ENCODE peak calls at places on chromosomes 16 and 17, in ten cellular contexts. W, I, G, T, Y, V, S, M, U and D are unnamed samples.

GRCh38 chr17:72123964-72124791 is 3.4 kb downstream of the SOX9 start:
- DNase-seq in S (no peak), G (no peak), U (no peak), T (no peak), V (peak; percentile 30), W (no peak), Y (no peak), M (no peak), I (no peak), D (no peak)

GRCh38 chr17:79006794-79007503 is 2.6 kb downstream of the CANT1 start:
- DNase-seq in S (no peak), V (no peak), W (no peak), Y (no peak), T (peak; percentile 11), I (no peak), U (peak; percentile 70), M (no peak), G (no peak), D (no peak)

GRCh38 chr16:31129568-31130335 is 5.8 kb downstream of the PRSS8 start:
- DNase-seq in S (no peak), U (no peak), I (no peak), G (no peak), M (no peak), T (peak; percentile 73), V (no peak), Y (no peak), W (no peak), D (no peak)

GRCh38 chr17:57442401-57442823 is 186.1 kb downstream of the MSI2 start:
- DNase-seq in T (no peak), M (no peak), S (no peak), G (peak; percentile 91), Y (no peak), V (no peak), W (no peak), I (peak; percentile 78), U (no peak), D (no peak)

GRCh38 chr16:84730406-84731106 is 30.8 kb downstream of the USP10 start:
- DNase-seq in M (peak; percentile 85), Y (peak; percentile 68), S (peak; percentile 64), T (peak; percentile 71), G (peak; percentile 97), I (peak; percentile 95), W (peak; percentile 91), U (no peak), V (no peak), D (peak; percentile 26)

GRCh38 chr17:21209511-21210175 is 4.3 kb downstream of the TMEM11 start:
- DNase-seq in G (no peak), W (peak; percentile 78), Y (no peak), S (no peak), I (no peak), M (no peak), V (no peak), T (peak; percentile 63), U (no peak), D (no peak)

GRCh38 chr16:10992797-10993196 is 48.4 kb downstream of the CLEC16A start:
- DNase-seq in G (peak; percentile 93), M (no peak), T (no peak), Y (no peak), I (peak; percentile 93), U (no peak), S (peak; percentile 62), W (peak; percentile 61), V (no peak), D (no peak)

GRCh38 chr16:75113046-75113491 is 3.5 kb downstream of the LDHD start:
- DNase-seq in W (no peak), G (no peak), Y (no peak), I (no peak), V (no peak), U (no peak), M (no peak), S (no peak), T (no peak), D (no peak)

GRCh38 chr16:48231675-48232214 is 12.4 kb upstream of the LONP2 start:
- DNase-seq in U (no peak), S (peak; percentile 73), I (peak; percentile 70), W (peak; percentile 53), V (peak; percentile 58), T (no peak), G (peak; percentile 49), M (no peak), Y (no peak), D (peak; percentile 57)

DNA sequence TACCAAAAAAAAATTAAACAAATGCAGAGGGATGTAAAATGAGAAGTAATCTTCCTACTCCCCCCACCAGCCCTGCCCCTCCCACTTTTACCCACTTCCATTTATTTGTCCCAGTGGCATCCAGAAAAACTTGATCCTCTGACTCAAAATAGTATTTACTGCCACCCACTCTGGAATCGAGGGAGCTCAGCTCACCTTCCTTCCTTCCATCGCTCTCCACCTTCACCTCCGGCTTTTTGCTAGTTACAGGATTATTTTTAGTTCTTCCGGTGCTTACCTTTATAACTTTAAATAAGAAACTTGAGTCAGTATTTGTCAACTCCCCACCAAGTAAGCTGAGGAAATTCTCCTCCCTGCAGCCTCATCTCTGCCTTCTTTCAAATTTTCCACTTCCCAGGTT is 94.9 kb downstream of the AMFR start:
- DNase-seq in M (no peak), T (no peak), G (no peak), S (no peak), V (no peak), W (no peak), I (no peak), U (no peak), Y (no peak), D (no peak)
- TF ChIP-seq CTCF in M (no peak), T (no peak), G (no peak), S (no peak), V (no peak), W (no peak), I (no peak), U (no peak), Y (no peak), D (no peak)

GRCh38 chr17:37702605-37703004 is 42.3 kb downstream of the HNF1B start:
- DNase-seq in I (peak; percentile 57), V (no peak), G (peak; percentile 91), Y (no peak), T (no peak), S (no peak), M (peak; percentile 72), W (peak; percentile 87), U (no peak), D (no peak)
- TF ChIP-seq CTCF in I (no peak), V (no peak), G (peak; percentile 11), Y (no peak), T (no peak), S (no peak), M (no peak), W (peak; percentile 23), U (no peak), D (no peak)

GRCh38 chr17:64236827-64237403 is 26.1 kb downstream of the TEX2 start:
- DNase-seq in U (no peak), I (no peak), M (no peak), T (no peak), S (no peak), V (peak; percentile 45), Y (no peak), G (no peak), W (no peak), D (peak; percentile 18)
- TF ChIP-seq CTCF in U (no peak), I (peak; percentile 52), M (peak; percentile 19), T (no peak), S (peak; percentile 27), V (peak; percentile 43), Y (no peak), G (peak; percentile 16), W (peak; percentile 41), D (peak; percentile 57)

DNA sequence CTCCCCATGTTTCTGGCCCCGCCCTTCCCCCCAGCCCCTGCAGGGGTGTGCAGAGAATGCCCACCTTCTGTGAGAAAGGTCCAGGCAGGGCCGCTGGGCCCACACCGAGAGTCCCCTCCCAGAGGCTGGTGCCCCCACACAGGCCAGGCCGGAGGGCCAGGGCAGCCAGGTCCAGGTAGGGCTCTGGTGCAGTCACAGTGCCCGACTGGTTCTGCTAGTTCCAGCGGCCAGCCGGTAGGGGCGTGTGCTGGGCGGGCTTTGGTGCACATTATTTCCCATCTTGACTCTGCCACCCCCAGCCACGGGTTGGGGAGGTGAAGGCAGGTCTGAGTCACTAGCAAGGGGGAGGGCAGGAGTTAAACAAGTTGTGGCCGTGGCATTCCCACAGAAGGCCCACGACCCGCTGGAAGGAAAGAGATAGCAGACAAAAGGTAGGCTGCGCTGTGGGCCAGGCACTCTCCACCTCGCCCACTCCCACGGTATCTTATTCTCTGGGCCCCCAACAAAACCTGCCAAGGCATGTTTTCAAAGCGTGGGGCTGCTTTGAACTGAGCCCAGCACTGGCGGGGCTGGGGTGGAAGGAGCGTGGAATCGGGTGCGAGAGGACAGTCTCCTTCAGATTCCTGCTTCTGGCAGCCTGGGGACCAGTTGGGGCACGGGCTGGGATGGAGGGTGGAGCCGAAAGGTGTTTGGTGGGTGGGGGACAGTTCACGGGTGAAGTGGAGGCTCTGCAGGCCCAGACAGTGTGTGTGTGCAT is 1.9 kb downstream of the EPN3 start:
- DNase-seq in I (no peak), V (peak; percentile 55), M (no peak), T (no peak), Y (no peak), U (no peak), G (no peak), S (peak; percentile 54), W (no peak), D (no peak)
- TF ChIP-seq CTCF in I (peak; percentile 12), V (peak; percentile 52), M (peak; percentile 9), T (peak; percentile 8), Y (no peak), U (peak; percentile 13), G (peak; percentile 15), S (peak; percentile 18), W (peak; percentile 18), D (peak; percentile 40)

GRCh38 chr16:57627184-57627871 is 1.1 kb upstream of the ADGRG1 start:
- DNase-seq in S (no peak), M (peak; percentile 63), W (peak; percentile 80), T (no peak), G (peak; percentile 85), Y (no peak), I (peak; percentile 53), U (no peak), V (peak; percentile 75), D (peak; percentile 46)
- TF ChIP-seq CTCF in S (no peak), M (peak; percentile 58), W (peak; percentile 48), T (no peak), G (peak; percentile 54), Y (no peak), I (peak; percentile 38), U (no peak), V (peak; percentile 50), D (no peak)

DNA sequence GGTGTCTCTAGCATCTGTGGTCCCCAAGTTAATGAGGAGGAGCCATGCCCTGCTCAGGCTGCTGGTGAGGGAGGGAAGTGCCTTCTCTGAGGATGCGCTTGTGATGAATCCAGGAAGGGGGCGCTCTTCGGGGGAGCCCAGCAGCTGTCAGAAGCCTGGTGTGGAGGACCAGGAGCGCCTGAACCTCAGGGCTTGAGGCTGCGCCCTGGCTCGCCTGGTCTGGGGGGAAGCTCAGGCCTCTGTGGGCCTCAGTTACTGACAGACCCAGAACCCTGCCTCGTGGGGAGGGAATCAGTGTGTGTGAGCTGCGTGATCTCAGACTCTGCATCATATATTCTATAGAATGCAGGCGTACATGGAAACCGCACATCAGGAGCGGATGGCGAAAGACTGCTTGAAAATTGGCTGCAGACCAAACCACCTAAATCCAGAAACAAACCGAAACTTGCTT is 126.1 kb downstream of the SEC14L1 start:
- DNase-seq in S (peak; percentile 37), M (no peak), U (no peak), T (no peak), I (peak; percentile 48), G (peak; percentile 23), V (peak; percentile 58), W (no peak), Y (no peak), D (peak; percentile 56)
- TF ChIP-seq CTCF in S (no peak), M (peak; percentile 14), U (no peak), T (no peak), I (peak; percentile 32), G (peak; percentile 35), V (peak; percentile 57), W (no peak), Y (no peak), D (peak; percentile 60)

GRCh38 chr16:49856741-49857330 is 924 bp upstream of the ZNF423 start:
- DNase-seq in S (peak; percentile 34), V (peak; percentile 93), W (peak; percentile 66), G (peak; percentile 55), Y (peak; percentile 64), I (peak; percentile 78), T (peak; percentile 89), M (no peak), U (peak; percentile 87), D (peak; percentile 79)
- TF ChIP-seq CTCF in S (no peak), V (peak; percentile 35), W (peak; percentile 25), G (peak; percentile 33), Y (peak; percentile 25), I (peak; percentile 35), T (peak; percentile 48), M (peak; percentile 32), U (no peak), D (no peak)